ENCODE peak calls at places on chromosomes 1 and 21, in eight cellular contexts. T, N, C, D, Z, E, V and A are unnamed samples.

GRCh38 chr21:34913786-34914185 is 135.3 kb downstream of the RUNX1 start:
- DNase-seq in T (no peak), N (no peak), C (no peak), D (no peak), Z (no peak), E (no peak), V (no peak), A (no peak)

GRCh38 chr1:151968791-151969399 is 24.8 kb downstream of the S100A10 start:
- DNase-seq in T (no peak), N (no peak), C (no peak), D (no peak), Z (no peak), E (no peak), V (no peak), A (no peak)

GRCh38 chr1:103220503-103221095 is 112.3 kb upstream of the COL11A1 start:
- DNase-seq in T (peak; percentile 35), N (no peak), C (no peak), D (no peak), Z (no peak), E (no peak), V (peak; percentile 70), A (peak; percentile 83)

GRCh38 chr1:110606784-110607662 is 865 bp upstream of the KCNA2 start:
- DNase-seq in T (no peak), N (no peak), C (no peak), D (peak; percentile 21), Z (no peak), E (no peak), V (no peak), A (no peak)

GRCh38 chr1:98981917-98982513 is 22.6 kb downstream of the PLPPR5 start:
- DNase-seq in T (no peak), N (no peak), C (peak; percentile 23), D (no peak), Z (no peak), E (no peak), V (peak; percentile 35), A (no peak)

GRCh38 chr1:118900643-118901440 is 87.3 kb downstream of the TBX15 start:
- DNase-seq in T (no peak), N (no peak), C (no peak), D (no peak), Z (no peak), E (no peak), V (no peak), A (no peak)

GRCh38 chr1:215543191-215543606 is 23.9 kb upstream of the KCTD3 start:
- DNase-seq in T (peak; percentile 69), N (peak; percentile 80), C (no peak), D (no peak), Z (no peak), E (no peak), V (peak; percentile 79), A (peak; percentile 54)

GRCh38 chr1:149915429-149916192 is 2.0 kb downstream of the SV2A start:
- DNase-seq in T (no peak), N (no peak), C (no peak), D (no peak), Z (no peak), E (no peak), V (no peak), A (no peak)

GRCh38 chr21:34724857-34725195 is 56.0 kb downstream of the CLIC6 start:
- DNase-seq in T (no peak), N (no peak), C (no peak), D (no peak), Z (no peak), E (no peak), V (no peak), A (no peak)

GRCh38 chr1:203858055-203858454 is 3.3 kb upstream of the SNRPE start:
- DNase-seq in T (no peak), N (no peak), C (peak; percentile 34), D (no peak), Z (no peak), E (no peak), V (peak; percentile 36), A (peak; percentile 37)

GRCh38 chr1:203380395-203381150 is 29.7 kb upstream of the FMOD start:
- DNase-seq in T (no peak), N (no peak), C (no peak), D (no peak), Z (no peak), E (no peak), V (no peak), A (no peak)

GRCh38 chr1:7407980-7408770 is 362.9 kb upstream of the VAMP3 start:
- DNase-seq in T (no peak), N (peak; percentile 29), C (no peak), D (no peak), Z (no peak), E (peak; percentile 1), V (no peak), A (no peak)